ENCODE peak calls at places on chromosomes 1 and 21, in five cellular contexts. One of them, this sample, is unnamed.

GRCh38 chr1:96722161-96722908 is 751 bp downstream of the PTBP2 start:
- DNase-seq in naive B cell: no peak
- DNase-seq in hepatic stellate cell: peak
- DNase-seq in SW 1271: no peak
- DNase-seq in left cardiac atrium: peak
- DNase-seq in this sample: peak

GRCh38 chr1:177256153-177256814 is 85.5 kb downstream of the BRINP2 start:
- DNase-seq in SW 1271: no peak
- DNase-seq in hepatic stellate cell: peak
- DNase-seq in naive B cell: no peak
- DNase-seq in left cardiac atrium: peak
- DNase-seq in this sample: no peak

GRCh38 chr1:24110642-24111263 is 1.2 kb downstream of the MYOM3 start:
- DNase-seq in hepatic stellate cell: no peak
- DNase-seq in naive B cell: no peak
- DNase-seq in SW 1271: no peak
- DNase-seq in left cardiac atrium: peak
- DNase-seq in this sample: no peak

GRCh38 chr1:43431676-43432075 is 22.1 kb downstream of the HYI start:
- DNase-seq in naive B cell: no peak
- DNase-seq in hepatic stellate cell: no peak
- DNase-seq in SW 1271: no peak
- DNase-seq in left cardiac atrium: no peak
- DNase-seq in this sample: no peak

GRCh38 chr1:188826800-188827199 is 1650.9 kb downstream of the BRINP3 start:
- DNase-seq in hepatic stellate cell: no peak
- DNase-seq in left cardiac atrium: no peak
- DNase-seq in naive B cell: no peak
- DNase-seq in SW 1271: no peak
- DNase-seq in this sample: no peak

GRCh38 chr1:51303751-51304196 is 26.6 kb downstream of the TTC39A start:
- DNase-seq in naive B cell: no peak
- DNase-seq in SW 1271: no peak
- DNase-seq in hepatic stellate cell: no peak
- DNase-seq in left cardiac atrium: no peak
- DNase-seq in this sample: no peak

GRCh38 chr1:18927654-18928272 is 25.4 kb upstream of the ALDH4A1 start:
- DNase-seq in SW 1271: no peak
- DNase-seq in left cardiac atrium: peak
- DNase-seq in hepatic stellate cell: no peak
- DNase-seq in naive B cell: peak
- DNase-seq in this sample: no peak

GRCh38 chr21:45698493-45698947 is 55.0 kb downstream of the PCBP3 start:
- DNase-seq in naive B cell: no peak
- DNase-seq in SW 1271: no peak
- DNase-seq in hepatic stellate cell: peak
- DNase-seq in left cardiac atrium: peak
- DNase-seq in this sample: peak

GRCh38 chr1:229884765-229885164 is 182.3 kb upstream of the GALNT2 start:
- DNase-seq in hepatic stellate cell: no peak
- DNase-seq in left cardiac atrium: no peak
- DNase-seq in naive B cell: no peak
- DNase-seq in SW 1271: no peak
- DNase-seq in this sample: no peak

GRCh38 chr1:230922620-230923019 is 54.3 kb upstream of the C1orf198 start:
- DNase-seq in naive B cell: no peak
- DNase-seq in SW 1271: no peak
- DNase-seq in left cardiac atrium: no peak
- DNase-seq in hepatic stellate cell: no peak
- DNase-seq in this sample: no peak

GRCh38 chr1:101008229-101008628 is 17.4 kb downstream of the DPH5 start:
- DNase-seq in SW 1271: no peak
- DNase-seq in naive B cell: no peak
- DNase-seq in left cardiac atrium: no peak
- DNase-seq in hepatic stellate cell: no peak
- DNase-seq in this sample: no peak